ENCODE peak calls at places on chromosome 6, in five cellular contexts. A is Peyer's patch; Z is activated CD8-positive, alpha-beta T cell treated with anti-CD3 and anti-CD28 coated beads for 36 hours; E is fibroblast of mammary gland; R is naive thymus-derived CD8-positive, alpha-beta T cell. N is an unnamed sample.

GRCh38 chr6:33672808-33673207 is 38.7 kb downstream of the UQCC2 start:
- DNase-seq in A (no peak), Z (no peak), R (no peak), E (peak; percentile 97), N (no peak)

GRCh38 chr6:148430897-148431296 is 88.3 kb downstream of the SASH1 start:
- DNase-seq in A (no peak), Z (no peak), R (no peak), E (no peak), N (no peak)

GRCh38 chr6:68778356-68779020 is 143.4 kb downstream of the ADGRB3 start:
- DNase-seq in Z (no peak), R (no peak), A (no peak), E (peak; percentile 53), N (peak; percentile 83)

GRCh38 chr6:32852844-32853540 is 512 bp downstream of the TAP1 start:
- DNase-seq in R (peak; percentile 61), E (peak; percentile 21), A (peak; percentile 49), Z (peak; percentile 84), N (peak; percentile 70)

GRCh38 chr6:11069760-11070159 is 23.9 kb upstream of the SMIM13 start:
- DNase-seq in E (no peak), R (no peak), Z (no peak), A (no peak), N (no peak)

GRCh38 chr6:130778946-130779657 is 48.1 kb upstream of the SMLR1 start:
- DNase-seq in E (peak; percentile 82), A (no peak), Z (peak; percentile 28), R (no peak), N (no peak)

GRCh38 chr6:37620519-37620918 is 77.2 kb downstream of the MDGA1 start:
- DNase-seq in R (no peak), E (no peak), A (no peak), Z (no peak), N (no peak)

GRCh38 chr6:35282472-35282871 is 15.1 kb upstream of the DEF6 start:
- DNase-seq in Z (no peak), E (no peak), A (no peak), R (no peak), N (no peak)

GRCh38 chr6:143135326-143135725 is 74.6 kb downstream of the AIG1 start:
- DNase-seq in R (no peak), E (no peak), Z (no peak), A (no peak), N (no peak)

GRCh38 chr6:38143191-38144154 is 323.9 kb downstream of the ZFAND3 start:
- DNase-seq in R (no peak), A (no peak), Z (no peak), E (no peak), N (peak; percentile 60)

GRCh38 chr6:12958052-12958706 is 241.6 kb downstream of the PHACTR1 start:
- DNase-seq in Z (no peak), A (no peak), E (no peak), R (no peak), N (no peak)

GRCh38 chr6:166862287-166862977 is 93.9 kb downstream of the RNASET2 start:
- DNase-seq in E (no peak), Z (peak; percentile 26), A (peak; percentile 37), R (no peak), N (peak; percentile 77)

GRCh38 chr6:79797912-79798311 is 149.4 kb downstream of the ELOVL4 start:
- DNase-seq in E (no peak), Z (no peak), R (no peak), A (no peak), N (no peak)

GRCh38 chr6:97068211-97068610 is 143.7 kb downstream of the KLHL32 start:
- DNase-seq in E (peak; percentile 54), R (no peak), A (no peak), Z (peak; percentile 36), N (no peak)

GRCh38 chr6:137495652-137496391 is 1.6 kb upstream of the OLIG3 start:
- DNase-seq in Z (peak; percentile 28), R (no peak), A (no peak), E (no peak), N (no peak)

GRCh38 chr6:68427630-68428029 is 207.5 kb upstream of the ADGRB3 start:
- DNase-seq in A (no peak), Z (no peak), R (no peak), E (peak; percentile 32), N (no peak)

GRCh38 chr6:52162940-52163908 is 23.0 kb upstream of the IL17A start:
- DNase-seq in A (no peak), E (peak; percentile 44), R (no peak), Z (no peak), N (no peak)

GRCh38 chr6:162211022-162211421 is 516.5 kb downstream of the PRKN start:
- DNase-seq in R (no peak), E (no peak), Z (no peak), A (no peak), N (no peak)

GRCh38 chr6:119449253-119450156 is 99.9 kb upstream of the MAN1A1 start:
- DNase-seq in R (no peak), A (no peak), E (no peak), Z (no peak), N (no peak)

GRCh38 chr6:100472674-100473073 is 8.0 kb upstream of the SIM1 start:
- DNase-seq in Z (peak; percentile 75), R (no peak), E (peak; percentile 64), A (no peak), N (no peak)

GRCh38 chr6:85464722-85465150 is 14.9 kb downstream of the NT5E start:
- DNase-seq in E (peak; percentile 99), Z (peak; percentile 72), R (no peak), A (no peak), N (no peak)

N was measured in head of caudate nucleus.